ENCODE peak calls at places on chromosomes 13 and 19, in six cellular contexts. N is A172; U is GM23248; H is activated T-helper 1 cell treated with anti-CD3 and anti-CD28 coated beads, Interleukin-2, amount 50 U/mL, for 16 hours; M is tibial nerve; X is heart right ventricle. T is an unnamed sample.

GRCh38 chr13:107457686-107458085 is 757.6 kb downstream of the LIG4 start:
- DNase-seq in N (no peak), U (no peak), H (no peak), M (no peak), X (no peak), T (no peak)

GRCh38 chr19:5891938-5892771 is 11.4 kb downstream of the NDUFA11 start:
- DNase-seq in N (no peak), U (peak; percentile 67), H (no peak), M (no peak), X (no peak), T (peak; percentile 20)

GRCh38 chr13:83449666-83450395 is 432.4 kb downstream of the SLITRK1 start:
- DNase-seq in N (peak; percentile 37), U (peak; percentile 77), H (no peak), M (no peak), X (no peak), T (no peak)

GRCh38 chr19:16875584-16876555 is 12.9 kb upstream of the F2RL3 start:
- DNase-seq in N (no peak), U (no peak), H (no peak), M (no peak), X (no peak), T (no peak)

GRCh38 chr19:4556574-4557185 is 2.8 kb downstream of the SEMA6B start:
- DNase-seq in N (peak; percentile 31), U (peak; percentile 56), H (no peak), M (no peak), X (no peak), T (no peak)

GRCh38 chr13:51818771-51819511 is 15.0 kb upstream of the DHRS12 start:
- DNase-seq in N (peak; percentile 32), U (peak; percentile 62), H (no peak), M (no peak), X (no peak), T (no peak)

GRCh38 chr19:23817519-23817918 is 58.8 kb upstream of the ZNF681 start:
- DNase-seq in N (peak; percentile 17), U (peak; percentile 12), H (peak; percentile 11), M (no peak), X (no peak), T (no peak)

GRCh38 chr19:7792286-7792685 is 29.2 kb downstream of the CLEC4M start:
- DNase-seq in N (no peak), U (no peak), H (no peak), M (no peak), X (no peak), T (no peak)

GRCh38 chr13:106471957-106472543 is 63.4 kb downstream of the EFNB2 start:
- DNase-seq in N (peak; percentile 98), U (peak; percentile 94), H (no peak), M (no peak), X (peak; percentile 57), T (peak; percentile 97)

GRCh38 chr13:38045278-38046048 is 175.9 kb upstream of the TRPC4 start:
- DNase-seq in N (peak; percentile 26), U (peak; percentile 45), H (no peak), M (no peak), X (no peak), T (peak; percentile 31)

GRCh38 chr13:80962173-80962572 is 621.2 kb upstream of the SPRY2 start:
- DNase-seq in N (no peak), U (no peak), H (no peak), M (no peak), X (no peak), T (no peak)

GRCh38 chr19:31545766-31546165 is 196.5 kb upstream of the TSHZ3 start:
- DNase-seq in N (no peak), U (no peak), H (no peak), M (no peak), X (no peak), T (no peak)

GRCh38 chr19:51368366-51369282 is at the start of gene CLDND2:
- DNase-seq in N (no peak), U (no peak), H (no peak), M (no peak), X (no peak), T (no peak)

GRCh38 chr13:82480415-82480814 is 1401.9 kb downstream of the SLITRK1 start:
- DNase-seq in N (no peak), U (peak; percentile 4), H (no peak), M (no peak), X (no peak), T (no peak)

GRCh38 chr19:56692496-56692895 is 20.9 kb upstream of the ZNF835 start:
- DNase-seq in N (no peak), U (peak; percentile 2), H (no peak), M (no peak), X (no peak), T (no peak)

GRCh38 chr13:42474954-42475353 is 99.0 kb upstream of the TNFSF11 start:
- DNase-seq in N (no peak), U (no peak), H (no peak), M (no peak), X (no peak), T (no peak)

GRCh38 chr13:49517461-49517860 is 21.7 kb downstream of the PHF11 start:
- DNase-seq in N (no peak), U (no peak), H (no peak), M (no peak), X (no peak), T (no peak)

GRCh38 chr13:30346159-30346788 is 38.9 kb upstream of the KATNAL1 start:
- DNase-seq in N (no peak), U (no peak), H (peak; percentile 34), M (no peak), X (no peak), T (no peak)

GRCh38 chr13:82879921-82880320 is 1002.4 kb downstream of the SLITRK1 start:
- DNase-seq in N (no peak), U (no peak), H (no peak), M (no peak), X (no peak), T (no peak)

GRCh38 chr13:38328699-38329098 is 21.0 kb upstream of the UFM1 start:
- DNase-seq in N (no peak), U (no peak), H (no peak), M (no peak), X (no peak), T (no peak)

GRCh38 chr19:22882797-22883196 is 50.7 kb downstream of the ZNF723 start:
- DNase-seq in N (no peak), U (peak; percentile 27), H (no peak), M (no peak), X (peak; percentile 5), T (no peak)

GRCh38 chr13:37143901-37144300 is 38.4 kb upstream of the CSNK1A1L start:
- DNase-seq in N (no peak), U (peak; percentile 48), H (no peak), M (no peak), X (no peak), T (no peak)

GRCh38 chr19:40217921-40218890 is at the start of gene TTC9B:
- DNase-seq in N (no peak), U (peak; percentile 60), H (no peak), M (no peak), X (no peak), T (no peak)

GRCh38 chr19:14632286-14632685 is 42.4 kb downstream of the ADGRE3 start:
- DNase-seq in N (peak; percentile 49), U (peak; percentile 13), H (no peak), M (no peak), X (no peak), T (no peak)

GRCh38 chr19:49592486-49593232 is 1.7 kb downstream of the PRR12 start:
- DNase-seq in N (no peak), U (peak; percentile 52), H (no peak), M (no peak), X (no peak), T (no peak)

GRCh38 chr13:46743191-46743590 is 53.8 kb downstream of the ESD start:
- DNase-seq in N (peak; percentile 66), U (no peak), H (no peak), M (no peak), X (no peak), T (no peak)

GRCh38 chr13:110455941-110456340 is 105.6 kb downstream of the RAB20 start:
- DNase-seq in N (peak; percentile 84), U (peak; percentile 78), H (peak; percentile 18), M (peak; percentile 71), X (peak; percentile 74), T (peak; percentile 67)

T was measured in RCC 7860.